ENCODE peak calls at places on chromosomes 4 and X, in six cellular contexts. One of them, this sample, is unnamed.

GRCh38 chr4:74661427-74662171 is 132.7 kb downstream of the BTC start:
- DNase-seq in esophagus squamous epithelium: no peak
- DNase-seq in AG04450: no peak
- DNase-seq in ovary: no peak
- DNase-seq in neural progenitor cell: no peak
- DNase-seq in K562: no peak
- DNase-seq in this sample: no peak

GRCh38 chr4:95835672-95836071 is 4.2 kb upstream of the PDHA2 start:
- DNase-seq in esophagus squamous epithelium: no peak
- DNase-seq in AG04450: no peak
- DNase-seq in ovary: no peak
- DNase-seq in neural progenitor cell: peak; percentile 51
- DNase-seq in K562: peak; percentile 15
- DNase-seq in this sample: peak; percentile 5

GRCh38 chrX:136250191-136251041 is 784 bp downstream of the MAP7D3 start:
- DNase-seq in esophagus squamous epithelium: no peak
- DNase-seq in AG04450: no peak
- DNase-seq in ovary: no peak
- DNase-seq in neural progenitor cell: peak; percentile 60
- DNase-seq in K562: peak; percentile 27
- DNase-seq in this sample: no peak

GRCh38 chr4:150578745-150579470 is 3.0 kb upstream of the MAB21L2 start:
- DNase-seq in esophagus squamous epithelium: no peak
- DNase-seq in AG04450: no peak
- DNase-seq in ovary: no peak
- DNase-seq in neural progenitor cell: peak; percentile 74
- DNase-seq in K562: no peak
- DNase-seq in this sample: no peak

GRCh38 chr4:108917255-108917654 is 154.4 kb upstream of the ETNPPL start:
- DNase-seq in esophagus squamous epithelium: no peak
- DNase-seq in AG04450: no peak
- DNase-seq in ovary: no peak
- DNase-seq in neural progenitor cell: no peak
- DNase-seq in K562: no peak
- DNase-seq in this sample: no peak

GRCh38 chrX:11724122-11725017 is 33.7 kb upstream of the MSL3 start:
- DNase-seq in esophagus squamous epithelium: no peak
- DNase-seq in AG04450: peak; percentile 1
- DNase-seq in ovary: no peak
- DNase-seq in neural progenitor cell: peak; percentile 12
- DNase-seq in K562: peak; percentile 35
- DNase-seq in this sample: no peak

GRCh38 chr4:158929939-158930344 is 161.1 kb downstream of the FNIP2 start:
- DNase-seq in esophagus squamous epithelium: no peak
- DNase-seq in AG04450: no peak
- DNase-seq in ovary: no peak
- DNase-seq in neural progenitor cell: no peak
- DNase-seq in K562: peak; percentile 16
- DNase-seq in this sample: no peak

GRCh38 chr4:47510506-47511143 is 25.6 kb downstream of the ATP10D start:
- DNase-seq in esophagus squamous epithelium: no peak
- DNase-seq in AG04450: no peak
- DNase-seq in ovary: no peak
- DNase-seq in neural progenitor cell: no peak
- DNase-seq in K562: no peak
- DNase-seq in this sample: no peak

GRCh38 chr4:181662383-181662782 is 580.8 kb upstream of the TENM3 start:
- DNase-seq in esophagus squamous epithelium: no peak
- DNase-seq in AG04450: no peak
- DNase-seq in ovary: no peak
- DNase-seq in neural progenitor cell: no peak
- DNase-seq in K562: no peak
- DNase-seq in this sample: no peak

GRCh38 chrX:134469481-134469880 is 9.5 kb downstream of the HPRT1 start:
- DNase-seq in esophagus squamous epithelium: no peak
- DNase-seq in AG04450: peak; percentile 10
- DNase-seq in ovary: no peak
- DNase-seq in neural progenitor cell: no peak
- DNase-seq in K562: no peak
- DNase-seq in this sample: no peak

GRCh38 chr4:54217642-54218486 is 11.2 kb upstream of the PDGFRA start:
- DNase-seq in esophagus squamous epithelium: peak; percentile 21
- DNase-seq in AG04450: peak; percentile 64
- DNase-seq in ovary: peak; percentile 78
- DNase-seq in neural progenitor cell: peak; percentile 88
- DNase-seq in K562: peak; percentile 73
- DNase-seq in this sample: peak; percentile 84

GRCh38 chr4:67928547-67928946 is 34.7 kb downstream of the TMPRSS11A start:
- DNase-seq in esophagus squamous epithelium: no peak
- DNase-seq in AG04450: no peak
- DNase-seq in ovary: no peak
- DNase-seq in neural progenitor cell: peak; percentile 16
- DNase-seq in K562: peak; percentile 9
- DNase-seq in this sample: no peak

GRCh38 chrX:37846141-37846540 is 1.2 kb downstream of the DYNLT3 start:
- DNase-seq in esophagus squamous epithelium: no peak
- DNase-seq in AG04450: no peak
- DNase-seq in ovary: no peak
- DNase-seq in neural progenitor cell: no peak
- DNase-seq in K562: no peak
- DNase-seq in this sample: no peak

GRCh38 chr4:10173039-10173753 is 56.6 kb upstream of the WDR1 start:
- DNase-seq in esophagus squamous epithelium: no peak
- DNase-seq in AG04450: no peak
- DNase-seq in ovary: no peak
- DNase-seq in neural progenitor cell: no peak
- DNase-seq in K562: peak; percentile 96
- DNase-seq in this sample: no peak

GRCh38 chrX:130108647-130109428 is 1.5 kb downstream of the ELF4 start:
- DNase-seq in esophagus squamous epithelium: no peak
- DNase-seq in AG04450: no peak
- DNase-seq in ovary: no peak
- DNase-seq in neural progenitor cell: no peak
- DNase-seq in K562: peak; percentile 66
- DNase-seq in this sample: no peak

GRCh38 chrX:42219231-42219630 is 295.9 kb upstream of the CASK start:
- DNase-seq in esophagus squamous epithelium: no peak
- DNase-seq in AG04450: no peak
- DNase-seq in ovary: no peak
- DNase-seq in neural progenitor cell: no peak
- DNase-seq in K562: no peak
- DNase-seq in this sample: no peak

GRCh38 chr4:156999175-156999517 is 27.5 kb upstream of the PDGFC start:
- DNase-seq in esophagus squamous epithelium: no peak
- DNase-seq in AG04450: peak; percentile 94
- DNase-seq in ovary: no peak
- DNase-seq in neural progenitor cell: no peak
- DNase-seq in K562: no peak
- DNase-seq in this sample: peak; percentile 58

GRCh38 chrX:63761639-63762038 is 23.4 kb downstream of the ARHGEF9 start:
- DNase-seq in esophagus squamous epithelium: no peak
- DNase-seq in AG04450: no peak
- DNase-seq in ovary: no peak
- DNase-seq in neural progenitor cell: no peak
- DNase-seq in K562: no peak
- DNase-seq in this sample: no peak

GRCh38 chrX:137418086-137418485 is 147.8 kb upstream of the ZIC3 start:
- DNase-seq in esophagus squamous epithelium: no peak
- DNase-seq in AG04450: no peak
- DNase-seq in ovary: no peak
- DNase-seq in neural progenitor cell: no peak
- DNase-seq in K562: no peak
- DNase-seq in this sample: no peak

GRCh38 chr4:60579335-60579734 is 620.8 kb upstream of the ADGRL3 start:
- DNase-seq in esophagus squamous epithelium: no peak
- DNase-seq in AG04450: no peak
- DNase-seq in ovary: no peak
- DNase-seq in neural progenitor cell: no peak
- DNase-seq in K562: no peak
- DNase-seq in this sample: no peak

GRCh38 chr4:140315032-140315826 is 58.2 kb upstream of the SCOC start:
- DNase-seq in esophagus squamous epithelium: no peak
- DNase-seq in AG04450: no peak
- DNase-seq in ovary: no peak
- DNase-seq in neural progenitor cell: no peak
- DNase-seq in K562: no peak
- DNase-seq in this sample: no peak

GRCh38 chrX:30935985-30936384 is 46.9 kb upstream of the TAB3 start:
- DNase-seq in esophagus squamous epithelium: no peak
- DNase-seq in AG04450: no peak
- DNase-seq in ovary: no peak
- DNase-seq in neural progenitor cell: peak; percentile 24
- DNase-seq in K562: peak; percentile 51
- DNase-seq in this sample: no peak

GRCh38 chr4:70667710-70668535 is 1.6 kb upstream of the JCHAIN start:
- DNase-seq in esophagus squamous epithelium: no peak
- DNase-seq in AG04450: no peak
- DNase-seq in ovary: no peak
- DNase-seq in neural progenitor cell: no peak
- DNase-seq in K562: no peak
- DNase-seq in this sample: no peak

GRCh38 chr4:148962539-148963290 is 520.5 kb upstream of the NR3C2 start:
- DNase-seq in esophagus squamous epithelium: no peak
- DNase-seq in AG04450: no peak
- DNase-seq in ovary: no peak
- DNase-seq in neural progenitor cell: no peak
- DNase-seq in K562: no peak
- DNase-seq in this sample: no peak

GRCh38 chrX:19721726-19722370 is 165.6 kb downstream of the SH3KBP1 start:
- DNase-seq in esophagus squamous epithelium: no peak
- DNase-seq in AG04450: no peak
- DNase-seq in ovary: no peak
- DNase-seq in neural progenitor cell: no peak
- DNase-seq in K562: no peak
- DNase-seq in this sample: no peak

GRCh38 chr4:109826719-109827118 is 1.1 kb upstream of the RRH start:
- DNase-seq in esophagus squamous epithelium: no peak
- DNase-seq in AG04450: no peak
- DNase-seq in ovary: no peak
- DNase-seq in neural progenitor cell: no peak
- DNase-seq in K562: peak; percentile 20
- DNase-seq in this sample: no peak

GRCh38 chrX:145825896-145826295 is 8.3 kb downstream of the SLITRK2 start:
- DNase-seq in esophagus squamous epithelium: no peak
- DNase-seq in AG04450: no peak
- DNase-seq in ovary: no peak
- DNase-seq in neural progenitor cell: peak; percentile 19
- DNase-seq in K562: peak; percentile 8
- DNase-seq in this sample: no peak

GRCh38 chr4:40769266-40769665 is 19.5 kb downstream of the NSUN7 start:
- DNase-seq in esophagus squamous epithelium: no peak
- DNase-seq in AG04450: peak; percentile 4
- DNase-seq in ovary: no peak
- DNase-seq in neural progenitor cell: no peak
- DNase-seq in K562: no peak
- DNase-seq in this sample: no peak

GRCh38 chr4:118751634-118752293 is 66.6 kb downstream of the METTL14 start:
- DNase-seq in esophagus squamous epithelium: no peak
- DNase-seq in AG04450: no peak
- DNase-seq in ovary: no peak
- DNase-seq in neural progenitor cell: no peak
- DNase-seq in K562: no peak
- DNase-seq in this sample: no peak

GRCh38 chr4:176380352-176381157 is 60.8 kb downstream of the SPCS3 start:
- DNase-seq in esophagus squamous epithelium: no peak
- DNase-seq in AG04450: no peak
- DNase-seq in ovary: no peak
- DNase-seq in neural progenitor cell: no peak
- DNase-seq in K562: no peak
- DNase-seq in this sample: no peak

GRCh38 chr4:176376032-176376614 is 56.4 kb downstream of the SPCS3 start:
- DNase-seq in esophagus squamous epithelium: no peak
- DNase-seq in AG04450: no peak
- DNase-seq in ovary: no peak
- DNase-seq in neural progenitor cell: peak; percentile 41
- DNase-seq in K562: no peak
- DNase-seq in this sample: no peak

GRCh38 chr4:176383273-176384077 is 63.7 kb downstream of the SPCS3 start:
- DNase-seq in esophagus squamous epithelium: no peak
- DNase-seq in AG04450: no peak
- DNase-seq in ovary: no peak
- DNase-seq in neural progenitor cell: no peak
- DNase-seq in K562: no peak
- DNase-seq in this sample: peak; percentile 29

GRCh38 chr4:176377705-176378302 is 58.0 kb downstream of the SPCS3 start:
- DNase-seq in esophagus squamous epithelium: no peak
- DNase-seq in AG04450: no peak
- DNase-seq in ovary: no peak
- DNase-seq in neural progenitor cell: no peak
- DNase-seq in K562: peak; percentile 3
- DNase-seq in this sample: no peak
- TF ChIP-seq CTCF in esophagus squamous epithelium: peak; percentile 17
- TF ChIP-seq CTCF in AG04450: peak; percentile 56
- TF ChIP-seq CTCF in ovary: peak; percentile 16
- TF ChIP-seq CTCF in neural progenitor cell: peak; percentile 66
- TF ChIP-seq CTCF in K562: no peak
- TF ChIP-seq CTCF in this sample: peak; percentile 29

GRCh38 chrX:119234931-119235555 is 1.0 kb upstream of the PGRMC1 start:
- DNase-seq in esophagus squamous epithelium: no peak
- DNase-seq in AG04450: no peak
- DNase-seq in ovary: no peak
- DNase-seq in neural progenitor cell: peak; percentile 41
- DNase-seq in K562: no peak
- DNase-seq in this sample: peak; percentile 9
- H3K4me3 ChIP-seq in esophagus squamous epithelium: no peak overlapping the region
- H3K4me3 ChIP-seq in AG04450: no peak overlapping the region
- H3K4me3 ChIP-seq in ovary: no peak overlapping the region
- H3K4me3 ChIP-seq in neural progenitor cell: peak overlapping the region; percentile 84
- H3K4me3 ChIP-seq in K562: no peak overlapping the region
- H3K4me3 ChIP-seq in this sample: peak overlapping the region; percentile 85

GRCh38 chr4:125085-125820 is 952 bp downstream of the ZNF718 start:
- DNase-seq in esophagus squamous epithelium: no peak
- DNase-seq in AG04450: no peak
- DNase-seq in ovary: peak; percentile 53
- DNase-seq in neural progenitor cell: peak; percentile 50
- DNase-seq in K562: peak; percentile 67
- DNase-seq in this sample: peak; percentile 43
- H3K9me3 ChIP-seq in esophagus squamous epithelium: no peaks in the 10 kb centered on the region
- H3K9me3 ChIP-seq in AG04450: peaks cover 30% of the 10 kb centered on the region
- H3K9me3 ChIP-seq in ovary: peaks cover under 1% of the 10 kb centered on the region
- H3K9me3 ChIP-seq in neural progenitor cell: peaks cover 10% of the 10 kb centered on the region
- H3K9me3 ChIP-seq in K562: peaks cover 22% of the 10 kb centered on the region
- H3K9me3 ChIP-seq in this sample: no peaks in the 10 kb centered on the region

DNA sequence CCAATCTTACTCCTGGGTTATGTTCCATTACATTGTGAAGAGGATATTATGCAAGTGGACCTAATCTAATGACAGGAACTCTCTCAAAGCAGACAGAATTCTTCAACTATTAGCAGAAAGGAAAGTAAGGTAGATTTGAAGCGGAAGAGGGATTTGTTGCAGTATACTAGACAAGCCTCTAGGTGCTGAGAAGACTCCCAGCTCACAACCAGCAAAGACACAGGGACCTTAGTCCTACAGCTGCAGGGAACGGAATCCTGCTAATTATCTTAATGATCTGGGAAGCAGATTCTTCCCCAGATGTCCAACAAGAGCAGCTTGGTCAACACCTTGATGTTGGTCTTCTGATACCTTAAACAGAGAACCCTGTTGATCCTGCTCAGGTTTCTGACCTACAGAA is 73.6 kb downstream of the STK32B start:
- DNase-seq in esophagus squamous epithelium: no peak
- DNase-seq in AG04450: no peak
- DNase-seq in ovary: no peak
- DNase-seq in neural progenitor cell: no peak
- DNase-seq in K562: no peak
- DNase-seq in this sample: no peak
- TF ChIP-seq CTCF in esophagus squamous epithelium: no peak
- TF ChIP-seq CTCF in AG04450: no peak
- TF ChIP-seq CTCF in ovary: no peak
- TF ChIP-seq CTCF in neural progenitor cell: no peak
- TF ChIP-seq CTCF in K562: no peak
- TF ChIP-seq CTCF in this sample: no peak

GRCh38 chr4:102819588-102820365 is 7.6 kb downstream of the UBE2D3 start:
- DNase-seq in esophagus squamous epithelium: no peak
- DNase-seq in AG04450: no peak
- DNase-seq in ovary: no peak
- DNase-seq in neural progenitor cell: no peak
- DNase-seq in K562: no peak
- DNase-seq in this sample: no peak
- H3K4me3 ChIP-seq in esophagus squamous epithelium: no peak overlapping the region
- H3K4me3 ChIP-seq in AG04450: no peak overlapping the region
- H3K4me3 ChIP-seq in ovary: no peak overlapping the region
- H3K4me3 ChIP-seq in neural progenitor cell: no peak overlapping the region
- H3K4me3 ChIP-seq in K562: no peak overlapping the region
- H3K4me3 ChIP-seq in this sample: peak overlapping the region; percentile 18

This sample was measured in heart right ventricle.